ENCODE peak calls at places on chromosomes 1 and 21, in eight cellular contexts. One of them, this sample, is unnamed.

GRCh38 chr1:245585252-245585959 is 430.6 kb downstream of the KIF26B start:
- DNase-seq in RWPE1: peak
- DNase-seq in suprapubic skin: no peak
- DNase-seq in lower lobe of right lung: no peak
- DNase-seq in HL-60: no peak
- DNase-seq in uterus: no peak
- DNase-seq in mucosa of descending colon: no peak
- DNase-seq in tibial artery: no peak
- DNase-seq in this sample: peak

GRCh38 chr21:35730325-35730724 is 330.0 kb downstream of the SETD4 start:
- DNase-seq in RWPE1: no peak
- DNase-seq in suprapubic skin: no peak
- DNase-seq in lower lobe of right lung: no peak
- DNase-seq in HL-60: no peak
- DNase-seq in uterus: no peak
- DNase-seq in mucosa of descending colon: no peak
- DNase-seq in tibial artery: no peak
- DNase-seq in this sample: no peak

GRCh38 chr1:118995312-118996016 is 7.3 kb upstream of the TBX15 start:
- DNase-seq in RWPE1: no peak
- DNase-seq in suprapubic skin: no peak
- DNase-seq in lower lobe of right lung: no peak
- DNase-seq in HL-60: no peak
- DNase-seq in uterus: no peak
- DNase-seq in mucosa of descending colon: no peak
- DNase-seq in tibial artery: no peak
- DNase-seq in this sample: no peak

GRCh38 chr1:55718758-55719671 is 503.9 kb upstream of the USP24 start:
- DNase-seq in RWPE1: peak
- DNase-seq in suprapubic skin: peak
- DNase-seq in lower lobe of right lung: no peak
- DNase-seq in HL-60: no peak
- DNase-seq in uterus: peak
- DNase-seq in mucosa of descending colon: peak
- DNase-seq in tibial artery: peak
- DNase-seq in this sample: peak

GRCh38 chr21:45507523-45507875 is 34.7 kb downstream of the SLC19A1 start:
- DNase-seq in RWPE1: no peak
- DNase-seq in suprapubic skin: peak
- DNase-seq in lower lobe of right lung: no peak
- DNase-seq in HL-60: no peak
- DNase-seq in uterus: no peak
- DNase-seq in mucosa of descending colon: no peak
- DNase-seq in tibial artery: peak
- DNase-seq in this sample: no peak

GRCh38 chr1:67322442-67322841 is 14.8 kb downstream of the IL12RB2 start:
- DNase-seq in RWPE1: no peak
- DNase-seq in suprapubic skin: no peak
- DNase-seq in lower lobe of right lung: no peak
- DNase-seq in HL-60: no peak
- DNase-seq in uterus: no peak
- DNase-seq in mucosa of descending colon: no peak
- DNase-seq in tibial artery: no peak
- DNase-seq in this sample: no peak

GRCh38 chr1:81510701-81511100 is 290.0 kb upstream of the ADGRL2 start:
- DNase-seq in RWPE1: no peak
- DNase-seq in suprapubic skin: no peak
- DNase-seq in lower lobe of right lung: no peak
- DNase-seq in HL-60: no peak
- DNase-seq in uterus: no peak
- DNase-seq in mucosa of descending colon: no peak
- DNase-seq in tibial artery: no peak
- DNase-seq in this sample: no peak

GRCh38 chr1:98005326-98006010 is 84.6 kb upstream of the DPYD start:
- DNase-seq in RWPE1: no peak
- DNase-seq in suprapubic skin: no peak
- DNase-seq in lower lobe of right lung: no peak
- DNase-seq in HL-60: no peak
- DNase-seq in uterus: no peak
- DNase-seq in mucosa of descending colon: no peak
- DNase-seq in tibial artery: no peak
- DNase-seq in this sample: no peak

GRCh38 chr1:94335950-94336349 is 82.2 kb upstream of the ABCD3 start:
- DNase-seq in RWPE1: peak
- DNase-seq in suprapubic skin: peak
- DNase-seq in lower lobe of right lung: no peak
- DNase-seq in HL-60: peak
- DNase-seq in uterus: peak
- DNase-seq in mucosa of descending colon: peak
- DNase-seq in tibial artery: peak
- DNase-seq in this sample: peak

GRCh38 chr1:1308756-1309524 is 543 bp downstream of the PUSL1 start:
- DNase-seq in RWPE1: no peak
- DNase-seq in suprapubic skin: no peak
- DNase-seq in lower lobe of right lung: peak
- DNase-seq in HL-60: no peak
- DNase-seq in uterus: no peak
- DNase-seq in mucosa of descending colon: peak
- DNase-seq in tibial artery: peak
- DNase-seq in this sample: no peak

GRCh38 chr1:76012341-76013208 is 62.0 kb upstream of the ST6GALNAC3 start:
- DNase-seq in RWPE1: no peak
- DNase-seq in suprapubic skin: no peak
- DNase-seq in lower lobe of right lung: no peak
- DNase-seq in HL-60: no peak
- DNase-seq in uterus: no peak
- DNase-seq in mucosa of descending colon: no peak
- DNase-seq in tibial artery: no peak
- DNase-seq in this sample: no peak

GRCh38 chr1:55868026-55868425 is 652.9 kb upstream of the USP24 start:
- DNase-seq in RWPE1: no peak
- DNase-seq in suprapubic skin: no peak
- DNase-seq in lower lobe of right lung: no peak
- DNase-seq in HL-60: no peak
- DNase-seq in uterus: no peak
- DNase-seq in mucosa of descending colon: no peak
- DNase-seq in tibial artery: no peak
- DNase-seq in this sample: peak

GRCh38 chr1:12174789-12175455 is 8.1 kb downstream of the TNFRSF1B start:
- DNase-seq in RWPE1: no peak
- DNase-seq in suprapubic skin: no peak
- DNase-seq in lower lobe of right lung: peak
- DNase-seq in HL-60: no peak
- DNase-seq in uterus: peak
- DNase-seq in mucosa of descending colon: no peak
- DNase-seq in tibial artery: no peak
- DNase-seq in this sample: no peak

GRCh38 chr1:117842408-117843170 is 86.8 kb downstream of the GDAP2 start:
- DNase-seq in RWPE1: no peak
- DNase-seq in suprapubic skin: no peak
- DNase-seq in lower lobe of right lung: no peak
- DNase-seq in HL-60: no peak
- DNase-seq in uterus: no peak
- DNase-seq in mucosa of descending colon: no peak
- DNase-seq in tibial artery: peak
- DNase-seq in this sample: no peak
- TF ChIP-seq CTCF in RWPE1: no peak
- TF ChIP-seq CTCF in suprapubic skin: no peak
- TF ChIP-seq CTCF in lower lobe of right lung: no peak
- TF ChIP-seq CTCF in HL-60: no peak
- TF ChIP-seq CTCF in uterus: no peak
- TF ChIP-seq CTCF in mucosa of descending colon: no peak
- TF ChIP-seq CTCF in tibial artery: no peak
- TF ChIP-seq CTCF in this sample: no peak

GRCh38 chr1:40096977-40097782 is at the start of gene PPT1:
- DNase-seq in RWPE1: peak
- DNase-seq in suprapubic skin: peak
- DNase-seq in lower lobe of right lung: peak
- DNase-seq in HL-60: peak
- DNase-seq in uterus: peak
- DNase-seq in mucosa of descending colon: peak
- DNase-seq in tibial artery: peak
- DNase-seq in this sample: peak
- TF ChIP-seq CTCF in RWPE1: no peak
- TF ChIP-seq CTCF in suprapubic skin: peak
- TF ChIP-seq CTCF in lower lobe of right lung: peak
- TF ChIP-seq CTCF in HL-60: no peak
- TF ChIP-seq CTCF in uterus: no peak
- TF ChIP-seq CTCF in mucosa of descending colon: no peak
- TF ChIP-seq CTCF in tibial artery: no peak
- TF ChIP-seq CTCF in this sample: peak

GRCh38 chr1:4778056-4778455 is 123.6 kb downstream of the AJAP1 start:
- DNase-seq in RWPE1: no peak
- DNase-seq in suprapubic skin: no peak
- DNase-seq in lower lobe of right lung: no peak
- DNase-seq in HL-60: no peak
- DNase-seq in uterus: peak
- DNase-seq in mucosa of descending colon: peak
- DNase-seq in tibial artery: no peak
- DNase-seq in this sample: peak
- TF ChIP-seq CTCF in RWPE1: no peak
- TF ChIP-seq CTCF in suprapubic skin: peak
- TF ChIP-seq CTCF in lower lobe of right lung: peak
- TF ChIP-seq CTCF in HL-60: no peak
- TF ChIP-seq CTCF in uterus: peak
- TF ChIP-seq CTCF in mucosa of descending colon: no peak
- TF ChIP-seq CTCF in tibial artery: peak
- TF ChIP-seq CTCF in this sample: no peak

GRCh38 chr1:235933483-235934116 is 66.9 kb upstream of the LYST start:
- DNase-seq in RWPE1: no peak
- DNase-seq in suprapubic skin: no peak
- DNase-seq in lower lobe of right lung: peak
- DNase-seq in HL-60: no peak
- DNase-seq in uterus: no peak
- DNase-seq in mucosa of descending colon: no peak
- DNase-seq in tibial artery: no peak
- DNase-seq in this sample: peak
- TF ChIP-seq CTCF in RWPE1: no peak
- TF ChIP-seq CTCF in suprapubic skin: no peak
- TF ChIP-seq CTCF in lower lobe of right lung: no peak
- TF ChIP-seq CTCF in HL-60: no peak
- TF ChIP-seq CTCF in uterus: no peak
- TF ChIP-seq CTCF in mucosa of descending colon: no peak
- TF ChIP-seq CTCF in tibial artery: peak
- TF ChIP-seq CTCF in this sample: no peak

GRCh38 chr1:6105218-6105679 is 59.6 kb downstream of the KCNAB2 start:
- DNase-seq in RWPE1: no peak
- DNase-seq in suprapubic skin: no peak
- DNase-seq in lower lobe of right lung: peak
- DNase-seq in HL-60: no peak
- DNase-seq in uterus: no peak
- DNase-seq in mucosa of descending colon: no peak
- DNase-seq in tibial artery: no peak
- DNase-seq in this sample: peak
- TF ChIP-seq CTCF in RWPE1: no peak
- TF ChIP-seq CTCF in suprapubic skin: no peak
- TF ChIP-seq CTCF in lower lobe of right lung: no peak
- TF ChIP-seq CTCF in HL-60: no peak
- TF ChIP-seq CTCF in uterus: no peak
- TF ChIP-seq CTCF in mucosa of descending colon: no peak
- TF ChIP-seq CTCF in tibial artery: no peak
- TF ChIP-seq CTCF in this sample: peak

GRCh38 chr1:111032295-111032897 is 68.7 kb upstream of the LRIF1 start:
- DNase-seq in RWPE1: peak
- DNase-seq in suprapubic skin: no peak
- DNase-seq in lower lobe of right lung: no peak
- DNase-seq in HL-60: peak
- DNase-seq in uterus: no peak
- DNase-seq in mucosa of descending colon: peak
- DNase-seq in tibial artery: no peak
- DNase-seq in this sample: peak
- TF ChIP-seq CTCF in RWPE1: peak
- TF ChIP-seq CTCF in suprapubic skin: peak
- TF ChIP-seq CTCF in lower lobe of right lung: peak
- TF ChIP-seq CTCF in HL-60: peak
- TF ChIP-seq CTCF in uterus: no peak
- TF ChIP-seq CTCF in mucosa of descending colon: peak
- TF ChIP-seq CTCF in tibial artery: peak
- TF ChIP-seq CTCF in this sample: peak